ENCODE peak calls at places on chromosomes 5 and 9, in four cellular contexts. R, B, K and Z are unnamed samples. For H3K27me3, the result is how much of the 10 kb centered on the place peaks cover.

GRCh38 chr9:95349109-95350038 is 31.9 kb upstream of the FANCC start:
- DNase-seq in R (no peak), K (no peak), B (no peak), Z (no peak)

GRCh38 chr5:160133071-160133917 is 14.0 kb upstream of the PWWP2A start:
- DNase-seq in R (no peak), B (peak), K (no peak), Z (peak)

GRCh38 chr9:109168170-109168569 is 1.1 kb upstream of the FRRS1L start:
- DNase-seq in K (no peak), R (no peak), B (no peak), Z (no peak)

GRCh38 chr9:105296889-105297288 is 52.4 kb downstream of the SLC44A1 start:
- DNase-seq in K (peak), B (no peak), R (no peak), Z (no peak)

GRCh38 chr5:102856374-102856748 is 101.3 kb downstream of the PAM start:
- DNase-seq in B (no peak), K (no peak), R (no peak), Z (no peak)

GRCh38 chr9:109289186-109289585 is 31.7 kb downstream of the EPB41L4B start:
- DNase-seq in B (no peak), K (no peak), R (peak), Z (no peak)

GRCh38 chr9:84206801-84207200 is 133.8 kb downstream of the SLC28A3 start:
- DNase-seq in K (no peak), R (no peak), B (no peak), Z (no peak)

GRCh38 chr5:77398896-77399295 is 93.2 kb downstream of the WDR41 start:
- DNase-seq in B (no peak), R (no peak), K (no peak), Z (no peak)

GRCh38 chr9:130451004-130451390 is 6.2 kb downstream of the ASS1 start:
- DNase-seq in K (no peak), R (no peak), B (no peak), Z (peak)

GRCh38 chr9:130453487-130453886 is 8.7 kb downstream of the ASS1 start:
- DNase-seq in K (no peak), R (peak), B (no peak), Z (peak)

GRCh38 chr9:130450344-130451003 is 5.7 kb downstream of the ASS1 start:
- DNase-seq in K (no peak), B (no peak), R (peak), Z (no peak)

GRCh38 chr9:130452835-130453234 is 8.1 kb downstream of the ASS1 start:
- DNase-seq in B (no peak), R (no peak), K (no peak), Z (no peak)

DNA sequence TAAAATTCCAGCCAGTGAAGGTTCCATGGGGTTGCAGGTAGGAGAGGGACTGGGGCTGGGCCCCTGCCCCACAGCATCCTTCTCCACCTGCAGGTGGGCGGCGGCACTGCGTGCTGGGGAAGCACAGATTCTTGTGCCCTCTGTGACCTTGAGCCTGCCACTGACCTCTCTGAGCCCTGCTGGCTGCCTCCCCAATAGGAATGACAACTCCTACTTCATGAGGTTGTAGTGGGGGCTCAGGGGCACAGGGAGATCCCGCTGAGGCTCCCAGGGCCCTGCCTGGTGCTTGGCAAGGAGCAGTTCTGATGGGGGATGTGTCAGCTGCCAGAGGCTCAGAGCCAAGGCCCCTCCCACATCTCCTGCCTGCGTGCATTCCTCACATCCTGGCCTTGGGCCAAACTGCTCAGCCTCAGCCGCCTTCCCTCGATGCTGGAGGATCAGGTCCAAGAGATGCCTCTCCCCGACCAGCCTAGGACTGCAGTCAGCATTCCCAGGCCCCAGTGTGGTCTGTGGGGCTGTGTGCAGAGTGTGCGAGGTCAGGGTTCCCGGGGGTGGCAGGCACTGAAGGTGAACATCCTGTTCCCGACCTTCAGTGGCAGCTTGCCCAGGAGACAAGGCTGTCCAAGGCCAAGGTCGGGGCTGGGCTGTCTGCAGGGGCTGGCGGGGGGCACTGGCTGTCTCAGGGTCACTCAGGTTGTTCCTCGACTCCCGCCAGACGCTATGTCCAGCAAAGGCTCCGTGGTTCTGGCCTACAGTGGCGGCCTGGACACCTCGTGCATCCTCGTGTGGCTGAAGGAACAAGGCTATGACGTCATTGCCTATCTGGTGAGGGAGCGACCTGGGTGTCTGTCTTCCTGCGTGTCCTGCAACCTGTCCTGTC is 7.0 kb downstream of the ASS1 start:
- DNase-seq in K (no peak), R (peak), B (peak), Z (peak)
- H3K27ac ChIP-seq in K (no peak), R (peak), B (peak), Z (peak)

DNA sequence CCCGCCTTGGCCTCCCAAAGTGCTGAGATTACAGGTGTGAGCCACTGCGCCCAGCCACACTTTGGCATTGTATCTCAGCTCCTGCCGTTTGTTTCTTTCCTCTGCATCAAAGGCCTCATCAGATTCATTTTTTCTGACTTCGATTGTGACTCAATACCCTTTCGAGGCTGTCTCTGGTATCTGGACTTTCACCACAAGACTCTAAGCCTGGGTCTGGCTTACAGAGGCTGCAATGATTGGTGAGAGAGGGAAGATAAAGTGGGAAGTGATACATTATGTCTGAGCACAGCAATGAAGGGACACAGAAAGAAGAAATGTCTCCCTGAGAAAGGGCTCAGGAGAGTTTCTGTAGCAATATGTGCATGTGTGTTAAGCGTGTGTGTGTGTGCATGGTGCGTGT is 7.9 kb upstream of the DAB2 start:
- DNase-seq in K (no peak), R (no peak), B (no peak), Z (no peak)
- H3K27me3 ChIP-seq in K (under half), R (under half), B (under half), Z (under half)

GRCh38 chr5:43219120-43219519 is 27.1 kb downstream of the NIM1K start:
- DNase-seq in B (no peak), R (no peak), K (no peak), Z (no peak)

GRCh38 chr5:43216941-43217340 is 24.9 kb downstream of the NIM1K start:
- DNase-seq in R (no peak), K (no peak), B (no peak), Z (no peak)

GRCh38 chr5:43213951-43214350 is 21.9 kb downstream of the NIM1K start:
- DNase-seq in R (no peak), K (no peak), B (no peak), Z (no peak)

GRCh38 chr5:43210570-43210969 is 18.5 kb downstream of the NIM1K start:
- DNase-seq in B (no peak), K (no peak), R (no peak), Z (no peak)

GRCh38 chr5:43215073-43215631 is 23.1 kb downstream of the NIM1K start:
- DNase-seq in K (no peak), R (no peak), B (no peak), Z (no peak)
- H3K27ac ChIP-seq in K (no peak), R (no peak), B (no peak), Z (no peak)

DNA sequence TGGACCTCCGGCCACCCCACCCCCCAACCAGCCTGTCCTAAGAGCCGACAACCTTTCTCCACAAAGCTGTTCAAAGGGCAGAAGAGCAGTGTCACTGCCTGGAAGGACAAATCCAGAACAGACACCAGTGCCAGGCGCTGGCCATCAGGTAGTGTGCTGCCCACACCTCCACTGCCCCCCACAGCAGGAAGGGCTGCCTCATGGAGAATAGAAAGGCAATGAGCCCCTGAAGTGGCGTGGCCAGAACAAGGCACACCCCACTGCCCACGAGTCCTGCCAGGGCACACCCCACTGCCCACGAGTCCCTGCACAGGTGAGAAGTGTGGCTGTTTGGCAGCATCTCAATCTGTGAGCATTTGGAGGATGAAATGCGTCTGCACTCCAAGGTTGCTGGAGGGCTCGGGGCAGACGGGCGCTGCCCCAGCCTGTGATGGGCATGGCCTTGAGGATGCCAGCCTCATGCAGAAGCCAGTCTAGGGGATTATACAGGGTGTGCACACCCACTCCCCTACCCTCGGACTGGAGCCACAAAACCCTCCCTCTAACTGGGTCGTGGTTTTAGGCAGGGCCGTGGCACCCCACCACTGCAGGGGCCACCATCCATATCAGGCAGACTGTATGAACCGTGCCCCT is 2.3 kb upstream of the SLC9A3 start:
- DNase-seq in B (no peak), K (no peak), R (no peak), Z (peak)
- H3K27me3 ChIP-seq in B (under half), K (under half), R (under half), Z (under half)

GRCh38 chr9:134640491-134641172 is 971 bp upstream of the COL5A1 start:
- DNase-seq in B (no peak), K (no peak), R (no peak), Z (no peak)

GRCh38 chr9:134641989-134642384 is 384 bp downstream of the COL5A1 start:
- DNase-seq in K (no peak), R (no peak), B (no peak), Z (no peak)

GRCh38 chr9:134641173-134641985 is at the start of gene COL5A1:
- DNase-seq in B (peak), K (no peak), R (peak), Z (peak)

GRCh38 chr9:134638503-134639090 is 3.0 kb upstream of the COL5A1 start:
- DNase-seq in K (no peak), B (peak), R (no peak), Z (no peak)

DNA sequence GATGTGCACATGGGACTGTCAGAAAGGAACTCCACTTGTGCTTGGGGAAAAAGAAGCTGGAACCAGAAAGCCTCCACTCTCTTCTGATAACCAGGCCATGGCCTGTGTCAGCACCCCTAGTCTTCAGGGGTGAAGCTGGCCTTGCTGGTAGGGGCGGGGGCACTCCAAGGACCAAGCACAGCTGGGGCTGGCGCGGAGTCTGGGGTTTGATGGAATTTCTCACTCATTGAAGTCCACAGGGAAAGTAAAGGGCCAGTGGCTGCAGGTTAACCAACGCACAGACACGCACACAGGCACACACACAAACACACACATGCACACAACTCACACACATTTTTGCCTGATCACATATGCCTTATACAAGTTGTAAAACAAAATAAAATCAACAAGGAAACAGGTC is 1.6 kb upstream of the COL5A1 start:
- DNase-seq in R (no peak), K (no peak), B (no peak), Z (no peak)
- H3K27ac ChIP-seq in R (no peak), K (no peak), B (no peak), Z (no peak)

DNA sequence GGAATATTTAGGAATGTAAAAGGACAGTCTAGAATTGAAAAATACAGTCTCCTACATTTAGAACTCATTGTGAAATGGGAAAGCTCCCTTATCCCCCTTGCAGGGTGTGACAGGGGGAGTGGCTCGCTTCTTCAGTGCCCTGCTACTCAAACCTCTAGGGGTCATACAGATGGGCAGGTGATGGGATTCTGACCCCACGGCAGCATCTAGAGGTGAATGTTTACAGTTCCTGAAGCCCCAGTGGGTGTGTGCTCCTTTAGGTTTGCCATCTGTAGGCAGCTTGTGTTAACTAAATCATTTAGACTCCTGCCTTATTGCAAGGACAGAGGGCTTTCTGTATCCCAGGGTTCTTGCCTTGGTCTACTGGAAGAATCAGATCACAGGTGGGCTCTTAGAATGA is 271.0 kb upstream of the MPDZ start:
- DNase-seq in K (no peak), R (no peak), B (no peak), Z (no peak)
- H3K27me3 ChIP-seq in K (under half), R (under half), B (under half), Z (under half)

DNA sequence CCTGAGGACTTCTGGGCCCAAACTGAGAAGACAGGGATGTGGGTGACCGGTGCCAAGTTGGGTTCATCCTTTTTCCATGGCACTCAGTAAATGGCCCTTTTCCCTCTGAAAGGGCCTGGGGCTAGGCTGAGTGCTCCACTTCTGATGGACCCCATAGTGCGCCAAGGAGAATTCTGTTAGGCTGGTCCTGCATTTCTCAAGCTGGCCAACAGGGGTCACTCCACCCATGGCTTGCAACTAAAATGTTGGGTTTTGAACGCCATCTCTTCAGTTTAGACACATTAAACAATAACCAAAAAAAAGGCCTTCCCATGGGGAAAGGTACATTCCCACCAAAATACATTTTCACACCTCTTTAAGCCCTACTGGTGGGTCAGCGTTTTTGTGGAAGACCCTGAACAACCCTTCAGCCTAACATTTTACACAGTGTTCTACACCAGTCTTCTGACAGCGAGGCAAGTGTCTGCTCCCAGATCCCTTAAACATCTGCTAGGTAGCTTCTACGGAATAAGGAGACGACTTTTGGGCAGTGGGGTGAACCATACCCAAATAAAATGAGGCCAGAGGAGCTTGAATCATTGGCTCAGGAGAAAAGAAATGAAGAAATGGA is 27.3 kb downstream of the CNTFR start:
- DNase-seq in K (no peak), B (no peak), R (no peak), Z (no peak)
- H3K27ac ChIP-seq in K (no peak), B (peak), R (no peak), Z (no peak)

GRCh38 chr5:96661101-96661840 is 905 bp upstream of the CAST start:
- DNase-seq in K (no peak), B (peak), R (no peak), Z (peak)

GRCh38 chr5:96662725-96663513 is 743 bp downstream of the CAST start:
- DNase-seq in B (peak), K (peak), R (peak), Z (peak)

GRCh38 chr5:96664669-96665068 is 2.5 kb downstream of the CAST start:
- DNase-seq in K (no peak), B (no peak), R (no peak), Z (no peak)

GRCh38 chr5:96663608-96664007 is 1.4 kb downstream of the CAST start:
- DNase-seq in R (no peak), B (no peak), K (no peak), Z (no peak)

DNA sequence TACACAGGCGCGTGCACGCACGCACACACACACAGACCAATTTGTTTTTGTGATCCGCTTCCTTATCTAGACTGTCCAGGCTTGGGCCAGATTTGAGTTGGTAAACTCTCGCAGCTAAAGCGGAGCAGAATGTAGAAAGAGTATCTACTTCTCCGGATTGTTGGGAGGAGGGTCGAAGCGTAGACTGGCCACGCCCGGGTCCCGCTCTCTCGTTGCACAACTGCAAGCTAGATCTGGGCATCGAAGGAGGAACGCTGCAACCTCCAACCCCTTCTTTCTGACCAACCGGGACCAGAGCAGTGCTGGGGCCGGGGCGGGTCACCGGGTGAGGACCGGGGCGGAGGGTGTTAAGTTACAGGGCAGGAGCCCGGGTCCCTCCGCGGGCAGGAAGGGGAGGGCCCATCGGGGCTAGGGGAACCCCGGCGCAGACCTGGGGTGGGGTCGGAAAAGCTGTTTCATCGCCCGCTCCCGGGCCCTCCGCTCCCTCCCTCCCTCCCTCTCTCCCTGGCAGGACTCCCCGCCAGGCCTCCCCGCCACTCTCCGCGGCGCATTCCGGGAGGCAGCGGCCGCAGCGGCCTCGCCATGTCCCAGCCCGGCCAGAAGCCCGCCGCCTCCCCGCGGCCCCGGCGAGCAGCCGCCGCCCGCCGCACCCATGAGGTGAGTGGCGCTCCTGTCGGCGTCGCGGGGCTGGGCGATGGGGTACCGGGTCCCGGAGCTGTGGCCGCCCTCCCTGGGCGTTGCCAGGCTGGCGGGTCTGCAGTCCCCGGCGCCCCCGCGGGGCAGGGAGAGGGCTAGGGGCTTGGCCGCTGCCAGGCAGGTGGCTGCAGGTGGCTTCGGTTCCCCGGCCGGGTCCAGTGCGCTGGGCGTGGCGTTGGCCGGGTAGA is at the start of gene CAST:
- DNase-seq in B (peak), K (peak), R (peak), Z (peak)
- H3K27me3 ChIP-seq in B (under half), K (under half), R (under half), Z (under half)

GRCh38 chr5:54959673-54960418 is 25.5 kb downstream of the ESM1 start:
- DNase-seq in B (no peak), K (peak), R (no peak), Z (no peak)
- H3K27ac ChIP-seq in B (no peak), K (no peak), R (no peak), Z (no peak)